ENCODE peak calls at places on chromosome 10, in seven cellular contexts. B, E, F, R, P, S and G are unnamed samples.
A peak's percentile ranks its signal among the peaks of the same experiment; 100 is the strongest.

GRCh38 chr10:91409069-91409868 is 875 bp upstream of the HECTD2 start:
- DNase-seq in R (peak; percentile 56), S (peak; percentile 75), F (no peak), E (peak; percentile 86), B (peak; percentile 80), P (peak; percentile 73), G (no peak)

GRCh38 chr10:79051766-79052165 is 17.0 kb upstream of the ZMIZ1 start:
- DNase-seq in S (no peak), F (no peak), B (no peak), P (no peak), E (no peak), R (no peak), G (no peak)

GRCh38 chr10:21499910-21500577 is 25.4 kb downstream of the SKIDA1 start:
- DNase-seq in R (peak; percentile 74), B (no peak), E (peak; percentile 61), P (no peak), S (peak; percentile 87), F (no peak), G (no peak)

GRCh38 chr10:101466016-101466912 is 112.3 kb downstream of the BTRC start:
- DNase-seq in P (peak; percentile 78), E (no peak), B (peak; percentile 15), R (no peak), F (no peak), S (no peak), G (no peak)

GRCh38 chr10:96397902-96398301 is 39.1 kb upstream of the OPALIN start:
- DNase-seq in R (no peak), B (no peak), E (no peak), S (no peak), F (no peak), P (no peak), G (no peak)

GRCh38 chr10:119315128-119316001 is 108.0 kb downstream of the GRK5 start:
- DNase-seq in R (peak; percentile 79), F (no peak), B (peak; percentile 98), E (peak; percentile 97), S (peak; percentile 90), P (peak; percentile 40), G (peak; percentile 61)

GRCh38 chr10:122998360-122998917 is 10.2 kb downstream of the IKZF5 start:
- DNase-seq in R (no peak), S (no peak), B (no peak), F (no peak), P (no peak), E (no peak), G (no peak)

GRCh38 chr10:44888861-44889260 is 22.3 kb upstream of the TMEM72 start:
- DNase-seq in P (no peak), F (no peak), E (no peak), R (no peak), B (no peak), S (no peak), G (no peak)

GRCh38 chr10:17196573-17196972 is 4.9 kb downstream of the TRDMT1 start:
- DNase-seq in B (no peak), R (no peak), F (no peak), S (no peak), P (no peak), E (no peak), G (no peak)

GRCh38 chr10:48464871-48465736 is 139.8 kb downstream of the ARHGAP22 start:
- DNase-seq in S (no peak), P (no peak), F (no peak), B (no peak), E (no peak), R (peak; percentile 33), G (no peak)

GRCh38 chr10:35368485-35369048 is 32.3 kb downstream of the CCNY start:
- DNase-seq in P (no peak), E (no peak), F (no peak), S (no peak), B (no peak), R (no peak), G (no peak)

GRCh38 chr10:77825965-77826364 is 100.6 kb downstream of the DLG5 start:
- DNase-seq in F (no peak), S (peak; percentile 78), B (no peak), E (no peak), P (no peak), R (no peak), G (peak; percentile 82)

GRCh38 chr10:67550042-67550441 is 146.0 kb downstream of the CTNNA3 start:
- DNase-seq in F (no peak), E (no peak), S (no peak), R (no peak), P (no peak), B (peak; percentile 17), G (no peak)

GRCh38 chr10:116925061-116925460 is 75.8 kb downstream of the ENO4 start:
- DNase-seq in E (no peak), B (no peak), R (no peak), F (no peak), S (no peak), P (no peak), G (no peak)

GRCh38 chr10:105258674-105259065 is 617.6 kb downstream of the SORCS3 start:
- DNase-seq in E (no peak), R (no peak), B (no peak), F (no peak), S (no peak), P (no peak), G (no peak)

GRCh38 chr10:17643339-17643754 is 604 bp upstream of the STAM start:
- DNase-seq in P (no peak), F (no peak), B (peak; percentile 78), E (peak; percentile 90), R (peak; percentile 39), S (peak; percentile 83), G (peak; percentile 92)

GRCh38 chr10:131082991-131083465 is 228.5 kb downstream of the TCERG1L start:
- DNase-seq in E (no peak), P (no peak), R (no peak), S (no peak), F (no peak), B (no peak), G (no peak)

GRCh38 chr10:69383485-69384089 is 33.1 kb downstream of the TACR2 start:
- DNase-seq in P (no peak), E (peak; percentile 78), S (peak; percentile 44), R (no peak), B (peak; percentile 84), F (no peak), G (peak; percentile 46)

GRCh38 chr10:5659702-5660528 is 6.5 kb downstream of the ASB13 start:
- DNase-seq in B (peak; percentile 79), R (no peak), P (no peak), E (peak; percentile 72), F (no peak), S (peak; percentile 63), G (peak; percentile 63)
- H3K27ac ChIP-seq in B (no peak overlapping the region), R (no peak overlapping the region), P (no peak overlapping the region), E (no peak overlapping the region), F (no peak overlapping the region), S (no peak overlapping the region), G (no peak overlapping the region)

GRCh38 chr10:133189256-133189655 is 29.2 kb downstream of the KNDC1 start:
- DNase-seq in E (no peak), R (no peak), F (no peak), B (no peak), P (no peak), S (no peak), G (no peak)
- H2BK5ac ChIP-seq in E (no peak overlapping the region), R (no peak overlapping the region), F (no peak overlapping the region), B (no peak overlapping the region), P (peak overlapping the region; percentile 39), S (no peak overlapping the region), G (no peak overlapping the region)

DNA sequence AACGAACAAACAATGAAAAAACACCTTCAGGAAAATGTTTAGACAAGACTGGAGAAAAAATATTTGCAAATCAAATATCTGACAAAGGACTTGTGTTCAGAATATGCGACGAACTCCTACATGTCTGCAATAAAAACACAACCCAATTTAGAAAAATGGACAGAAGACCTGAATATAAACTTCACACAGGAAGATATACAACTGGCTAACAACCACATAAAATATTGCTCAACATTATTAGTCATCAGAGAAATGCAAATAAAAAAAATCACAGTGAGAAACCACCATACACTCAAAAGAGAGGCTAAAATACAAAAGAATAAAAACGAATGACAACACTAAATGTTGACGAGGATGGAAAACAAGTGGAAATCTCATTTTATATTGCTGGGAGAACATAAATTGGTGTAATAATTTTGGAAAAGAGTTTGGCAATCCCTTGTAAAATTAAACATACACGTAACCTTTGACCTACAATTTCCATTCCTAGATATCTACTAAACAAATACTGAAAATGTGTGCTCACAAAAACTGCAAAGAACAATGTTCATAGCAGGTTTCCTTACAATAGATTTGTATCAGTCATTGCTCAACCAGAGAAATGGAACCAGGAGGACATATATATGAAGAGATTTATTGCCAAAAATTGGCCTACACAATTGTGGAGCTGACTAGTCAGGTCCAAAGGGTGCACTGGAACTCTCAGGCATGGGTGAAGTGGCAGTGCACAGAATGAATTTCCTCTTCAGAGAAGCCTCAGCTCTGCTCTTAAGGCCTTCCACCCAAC is 82.8 kb upstream of the OGDHL start:
- DNase-seq in B (peak; percentile 76), P (no peak), E (peak; percentile 76), R (no peak), S (no peak), F (no peak), G (no peak)
- H3K27ac ChIP-seq in B (no peak overlapping the region), P (no peak overlapping the region), E (no peak overlapping the region), R (no peak overlapping the region), S (no peak overlapping the region), F (no peak overlapping the region), G (no peak overlapping the region)

GRCh38 chr10:10830316-10831061 is 187.2 kb upstream of the CELF2 start:
- DNase-seq in P (no peak), F (no peak), S (no peak), B (peak; percentile 92), E (peak; percentile 93), R (no peak), G (no peak)
- H2BK5ac ChIP-seq in P (no peak overlapping the region), F (no peak overlapping the region), S (no peak overlapping the region), B (peak overlapping the region; percentile 97), E (no peak overlapping the region), R (no peak overlapping the region), G (no peak overlapping the region)

DNA sequence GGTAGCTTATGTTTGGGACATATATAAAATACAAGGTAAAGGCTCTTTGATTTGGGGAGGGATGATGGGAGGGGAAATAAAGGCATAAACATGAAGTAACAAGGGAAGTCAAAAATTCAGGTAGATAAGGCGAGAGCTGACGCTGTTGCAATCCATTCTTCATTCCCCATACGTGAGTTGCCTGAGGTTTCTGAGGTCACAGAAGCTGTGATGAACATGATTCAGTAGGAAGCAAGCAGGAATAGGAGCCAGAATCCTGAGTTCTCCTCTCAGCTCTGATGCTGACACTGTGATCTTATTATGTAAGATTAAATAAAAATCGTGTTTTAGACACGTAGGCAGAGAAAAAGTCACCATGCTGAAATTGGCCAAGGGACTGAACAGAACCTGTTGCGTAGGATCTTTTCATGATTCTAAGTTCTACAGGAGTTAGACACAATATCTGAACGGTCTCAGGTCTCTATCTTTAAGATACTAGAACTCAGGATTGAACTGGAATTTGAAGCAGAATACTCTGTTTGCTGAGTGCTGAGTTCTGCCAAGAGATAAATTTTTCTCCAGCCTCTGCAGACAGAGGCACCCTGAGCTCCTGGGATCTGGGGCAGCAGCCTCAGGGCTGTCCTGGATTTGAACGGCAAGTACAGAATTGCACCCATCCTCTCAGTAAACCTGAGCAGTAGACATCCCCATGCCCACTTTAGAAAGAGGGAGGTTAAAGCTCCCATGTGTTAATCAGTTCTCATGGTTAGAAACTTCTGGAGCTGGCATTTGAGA is 21.0 kb downstream of the KLF6 start:
- DNase-seq in S (no peak), E (no peak), R (no peak), B (peak; percentile 81), F (no peak), P (no peak), G (peak; percentile 85)
- H3K27ac ChIP-seq in S (no peak overlapping the region), E (peak overlapping the region; percentile 80), R (no peak overlapping the region), B (no peak overlapping the region), F (no peak overlapping the region), P (no peak overlapping the region), G (no peak overlapping the region)